ENCODE peak calls at places on chromosome 12, in seven cellular contexts. J, Q, P, F, H, M and K are unnamed samples.
A peak's percentile ranks its signal among the peaks of the same experiment; 100 is the strongest.

GRCh38 chr12:123450636-123451035 is 7.3 kb upstream of the SNRNP35 start:
- DNase-seq in J (no peak), Q (no peak), P (no peak), F (no peak), H (no peak), M (peak; percentile 83), K (no peak)

GRCh38 chr12:103441437-103442186 is 54.2 kb downstream of the C12orf42 start:
- DNase-seq in J (no peak), Q (no peak), P (no peak), F (no peak), H (no peak), M (no peak), K (no peak)

GRCh38 chr12:102948941-102949352 is 8.5 kb upstream of the ASCL1 start:
- DNase-seq in J (no peak), Q (peak; percentile 37), P (peak; percentile 51), F (no peak), H (peak; percentile 24), M (peak; percentile 61), K (peak; percentile 77)

GRCh38 chr12:31220633-31221565 is 105.1 kb downstream of the SINHCAF start:
- DNase-seq in J (no peak), Q (peak; percentile 17), P (peak; percentile 57), F (no peak), H (peak; percentile 92), M (peak; percentile 5), K (no peak)

GRCh38 chr12:81468206-81468605 is 290.9 kb downstream of the PPFIA2 start:
- DNase-seq in J (no peak), Q (peak; percentile 1), P (no peak), F (no peak), H (no peak), M (no peak), K (no peak)

GRCh38 chr12:15044461-15044860 is 71.6 kb downstream of the PDE6H start:
- DNase-seq in J (no peak), Q (no peak), P (no peak), F (no peak), H (peak; percentile 8), M (no peak), K (no peak)

GRCh38 chr12:15829949-15830348 is 40.8 kb upstream of the EPS8 start:
- DNase-seq in J (no peak), Q (peak; percentile 61), P (no peak), F (no peak), H (peak; percentile 18), M (peak; percentile 52), K (no peak)

GRCh38 chr12:10717410-10717809 is 5.7 kb downstream of the YBX3 start:
- DNase-seq in J (no peak), Q (peak; percentile 28), P (peak; percentile 38), F (no peak), H (peak; percentile 55), M (peak; percentile 38), K (no peak)

GRCh38 chr12:26242683-26243082 is 47.3 kb downstream of the SSPN start:
- DNase-seq in J (no peak), Q (no peak), P (no peak), F (no peak), H (no peak), M (no peak), K (no peak)

GRCh38 chr12:11814362-11814761 is 164.9 kb downstream of the ETV6 start:
- DNase-seq in J (no peak), Q (peak; percentile 89), P (peak; percentile 83), F (no peak), H (peak; percentile 84), M (no peak), K (no peak)

GRCh38 chr12:2690348-2691000 is 104.3 kb upstream of the FKBP4 start:
- DNase-seq in J (no peak), Q (no peak), P (no peak), F (no peak), H (no peak), M (no peak), K (no peak)

GRCh38 chr12:54701940-54702592 is 53.9 kb upstream of the DCD start:
- DNase-seq in J (peak; percentile 45), Q (peak; percentile 41), P (peak; percentile 60), F (no peak), H (peak; percentile 38), M (peak; percentile 75), K (no peak)

GRCh38 chr12:70248916-70249315 is 5.7 kb downstream of the CNOT2 start:
- DNase-seq in J (no peak), Q (no peak), P (no peak), F (no peak), H (no peak), M (no peak), K (no peak)

GRCh38 chr12:93130371-93131049 is 201.4 kb upstream of the EEA1 start:
- DNase-seq in J (no peak), Q (no peak), P (no peak), F (no peak), H (no peak), M (no peak), K (no peak)

GRCh38 chr12:15346488-15346887 is 24.2 kb downstream of the PTPRO start:
- DNase-seq in J (no peak), Q (no peak), P (no peak), F (no peak), H (no peak), M (no peak), K (no peak)

GRCh38 chr12:105723066-105723465 is 392.6 kb downstream of the C12orf75 start:
- DNase-seq in J (no peak), Q (no peak), P (no peak), F (no peak), H (no peak), M (no peak), K (no peak)

GRCh38 chr12:116880817-116881324 is 370 bp downstream of the HRK start:
- DNase-seq in J (peak; percentile 50), Q (peak; percentile 45), P (peak; percentile 79), F (peak; percentile 38), H (peak; percentile 28), M (peak; percentile 73), K (peak; percentile 81)

GRCh38 chr12:90801776-90802175 is 153.2 kb downstream of the CCER1 start:
- DNase-seq in J (no peak), Q (peak; percentile 48), P (peak; percentile 1), F (no peak), H (peak; percentile 4), M (no peak), K (no peak)

GRCh38 chr12:15253990-15254389 is 32.8 kb upstream of the RERG start:
- DNase-seq in J (peak; percentile 1), Q (no peak), P (peak; percentile 48), F (no peak), H (no peak), M (peak; percentile 8), K (no peak)

GRCh38 chr12:32662665-32663064 is 16.4 kb upstream of the DNM1L start:
- DNase-seq in J (no peak), Q (no peak), P (peak; percentile 64), F (no peak), H (no peak), M (peak; percentile 39), K (no peak)

GRCh38 chr12:32666018-32666417 is 13.1 kb upstream of the DNM1L start:
- DNase-seq in J (no peak), Q (no peak), P (no peak), F (no peak), H (no peak), M (peak; percentile 25), K (no peak)

GRCh38 chr12:32669584-32669983 is 9.5 kb upstream of the DNM1L start:
- DNase-seq in J (no peak), Q (no peak), P (no peak), F (no peak), H (no peak), M (no peak), K (no peak)

GRCh38 chr12:32661706-32662105 is 17.4 kb upstream of the DNM1L start:
- DNase-seq in J (no peak), Q (no peak), P (no peak), F (no peak), H (no peak), M (peak; percentile 54), K (no peak)

GRCh38 chr12:32666510-32666909 is 12.6 kb upstream of the DNM1L start:
- DNase-seq in J (no peak), Q (no peak), P (no peak), F (no peak), H (no peak), M (peak; percentile 24), K (no peak)
- H3K27ac ChIP-seq in J (no peak overlapping the region), Q (no peak overlapping the region), P (no peak overlapping the region), F (no peak overlapping the region), H (no peak overlapping the region), M (no peak overlapping the region), K (no peak overlapping the region)

DNA sequence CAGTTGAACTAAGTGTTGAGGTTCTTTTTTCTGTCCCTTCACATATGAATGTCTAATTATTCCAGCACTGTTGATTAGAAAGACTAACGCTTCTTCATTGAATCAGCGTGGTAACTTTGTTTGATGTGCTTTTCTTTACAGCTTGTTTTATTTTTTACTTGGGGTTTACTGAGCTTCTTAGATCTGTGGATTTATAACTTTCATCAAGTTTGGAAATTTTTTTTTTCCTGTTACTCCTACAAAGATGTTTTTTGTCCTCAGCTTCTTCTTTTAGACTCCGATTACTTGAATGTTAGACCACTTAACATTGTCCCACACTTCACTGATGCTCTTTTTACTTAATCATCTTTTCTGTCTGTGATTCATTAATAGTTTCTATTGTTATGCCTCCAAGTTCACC is 31.5 kb downstream of the NTN4 start:
- DNase-seq in J (no peak), Q (no peak), P (no peak), F (no peak), H (no peak), M (no peak), K (no peak)
- H3K23ac ChIP-seq in J (no peak overlapping the region), Q (no peak overlapping the region), P (no peak overlapping the region), F (no peak overlapping the region), H (no peak overlapping the region), M (no peak overlapping the region), K (no peak overlapping the region)

DNA sequence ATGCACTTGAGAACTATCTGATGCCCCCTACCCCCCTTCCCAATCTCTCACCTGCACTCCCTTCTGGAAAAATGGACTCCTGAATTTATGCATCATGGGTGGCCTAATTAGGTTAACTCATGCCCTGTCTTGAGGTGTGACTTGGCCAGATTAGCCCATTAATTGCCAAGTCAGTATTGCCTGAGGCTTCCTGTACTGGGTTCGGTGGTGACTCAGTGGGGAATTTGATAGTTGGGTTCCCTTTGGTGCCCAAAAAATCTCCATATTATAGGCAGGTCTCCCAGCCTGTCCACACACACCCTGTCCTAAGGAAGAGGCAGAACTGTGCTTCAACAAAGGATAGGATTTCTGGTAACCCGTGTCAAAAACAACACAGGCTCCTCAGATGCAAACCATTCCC is 146.2 kb downstream of the CHST11 start:
- DNase-seq in J (no peak), Q (no peak), P (no peak), F (no peak), H (no peak), M (no peak), K (no peak)
- H3K27ac ChIP-seq in J (no peak overlapping the region), Q (no peak overlapping the region), P (no peak overlapping the region), F (no peak overlapping the region), H (no peak overlapping the region), M (peak overlapping the region; percentile 85), K (no peak overlapping the region)

GRCh38 chr12:115609356-115609755 is 668.1 kb downstream of the MED13L start:
- DNase-seq in J (no peak), Q (peak; percentile 1), P (no peak), F (no peak), H (no peak), M (no peak), K (no peak)

GRCh38 chr12:115611477-115611876 is 666.0 kb downstream of the MED13L start:
- DNase-seq in J (no peak), Q (no peak), P (no peak), F (no peak), H (no peak), M (no peak), K (no peak)

DNA sequence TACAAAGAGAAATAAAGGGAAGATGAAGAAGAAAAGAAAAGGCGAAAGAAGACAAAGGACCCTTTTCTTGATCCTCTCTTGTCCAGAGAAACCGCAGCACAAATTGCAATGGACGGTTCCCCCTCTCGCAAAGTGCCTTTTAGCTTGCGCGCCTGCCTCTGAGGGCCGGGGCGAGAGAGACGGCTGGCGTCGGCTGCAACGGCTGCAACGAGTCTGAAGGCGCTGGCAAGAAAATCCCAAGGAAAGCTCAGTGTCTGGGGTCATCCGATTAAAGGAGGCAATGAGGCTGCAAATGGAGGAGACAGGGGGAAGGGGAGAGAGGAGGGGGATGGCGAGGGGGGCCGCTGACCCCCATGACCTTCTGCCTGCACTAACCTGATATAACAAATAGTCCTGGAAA is 671.5 kb downstream of the MED13L start:
- DNase-seq in J (no peak), Q (no peak), P (no peak), F (no peak), H (no peak), M (no peak), K (no peak)
- H3K23ac ChIP-seq in J (no peak overlapping the region), Q (no peak overlapping the region), P (no peak overlapping the region), F (no peak overlapping the region), H (no peak overlapping the region), M (no peak overlapping the region), K (no peak overlapping the region)